ENCODE peak calls at places on chromosome 2, in four cellular contexts. A, R, H and G are unnamed samples.

GRCh38 chr2:147686365-147686764 is 158.5 kb upstream of the ACVR2A start:
- DNase-seq in A (no peak), R (no peak), H (no peak), G (no peak)

GRCh38 chr2:33133436-33133835 is 186.7 kb downstream of the LTBP1 start:
- DNase-seq in A (peak), H (no peak), R (no peak), G (no peak)

GRCh38 chr2:191391171-191391570 is 146.0 kb downstream of the MYO1B start:
- DNase-seq in A (no peak), R (no peak), H (no peak), G (no peak)

GRCh38 chr2:180591947-180592346 is 388.5 kb upstream of the UBE2E3 start:
- DNase-seq in A (no peak), R (no peak), H (no peak), G (no peak)

GRCh38 chr2:238912916-238913875 is 65.3 kb downstream of the TWIST2 start:
- DNase-seq in R (no peak), A (no peak), H (no peak), G (no peak)

GRCh38 chr2:159155315-159155714 is 131.2 kb downstream of the WDSUB1 start:
- DNase-seq in H (no peak), R (no peak), A (no peak), G (peak)

GRCh38 chr2:24866946-24867345 is 53.1 kb downstream of the ADCY3 start:
- DNase-seq in R (no peak), A (no peak), H (no peak), G (no peak)

GRCh38 chr2:175167076-175167791 is 769 bp downstream of the ATF2 start:
- DNase-seq in A (no peak), H (peak), R (no peak), G (peak)

GRCh38 chr2:30653847-30654246 is 153.4 kb downstream of the CAPN13 start:
- DNase-seq in A (peak), R (no peak), H (no peak), G (no peak)

GRCh38 chr2:112724611-112725525 is 4.0 kb downstream of the NT5DC4 start:
- DNase-seq in A (no peak), R (no peak), H (peak), G (no peak)

GRCh38 chr2:236600892-236601291 is 31.3 kb downstream of the ACKR3 start:
- DNase-seq in R (no peak), H (no peak), A (no peak), G (no peak)

GRCh38 chr2:8003462-8004075 is 678.3 kb upstream of the ID2 start:
- DNase-seq in A (peak), R (no peak), H (peak), G (no peak)

GRCh38 chr2:127101048-127101611 is 5.8 kb downstream of the BIN1 start:
- DNase-seq in H (no peak), R (no peak), A (no peak), G (no peak)

GRCh38 chr2:208142925-208143799 is 2.8 kb downstream of the CRYGB start:
- DNase-seq in A (no peak), H (no peak), R (no peak), G (no peak)

GRCh38 chr2:40668435-40668834 is 216.5 kb upstream of the SLC8A1 start:
- DNase-seq in R (no peak), A (peak), H (no peak), G (no peak)

GRCh38 chr2:224973112-224974016 is 68.9 kb downstream of the DOCK10 start:
- DNase-seq in R (no peak), A (no peak), H (no peak), G (no peak)

GRCh38 chr2:11406492-11407381 is 59.2 kb downstream of the E2F6 start:
- DNase-seq in A (peak), H (peak), R (no peak), G (no peak)

GRCh38 chr2:144383571-144383970 is 136.3 kb downstream of the ZEB2 start:
- DNase-seq in H (no peak), R (no peak), A (no peak), G (no peak)

GRCh38 chr2:9258953-9259399 is 52.4 kb downstream of the ASAP2 start:
- DNase-seq in R (no peak), A (no peak), H (no peak), G (no peak)

GRCh38 chr2:83291083-83291482 is 1168.0 kb downstream of the SUCLG1 start:
- DNase-seq in H (no peak), A (no peak), R (no peak), G (no peak)

GRCh38 chr2:225670111-225670974 is 270.8 kb downstream of the NYAP2 start:
- DNase-seq in H (no peak), R (no peak), A (peak), G (no peak)

GRCh38 chr2:73117441-73117840 is 4.7 kb upstream of the RAB11FIP5 start:
- DNase-seq in R (no peak), A (peak), H (no peak), G (no peak)

GRCh38 chr2:28665041-28665704 is 86.5 kb upstream of the PPP1CB start:
- DNase-seq in H (no peak), R (no peak), A (peak), G (no peak)

GRCh38 chr2:171811229-171811628 is 82.8 kb downstream of the SLC25A12 start:
- DNase-seq in A (peak), H (no peak), R (no peak), G (no peak)

GRCh38 chr2:36367497-36368353 is 12.1 kb downstream of the CRIM1 start:
- DNase-seq in R (no peak), A (no peak), H (no peak), G (no peak)

GRCh38 chr2:85307527-85307897 is 20.3 kb downstream of the TGOLN2 start:
- DNase-seq in H (no peak), A (no peak), R (no peak), G (no peak)

GRCh38 chr2:179106342-179107178 is 56.6 kb upstream of the CCDC141 start:
- DNase-seq in A (peak), H (no peak), R (peak), G (no peak)

GRCh38 chr2:10940607-10941006 is 28.9 kb downstream of the KCNF1 start:
- DNase-seq in R (no peak), A (no peak), H (no peak), G (no peak)

GRCh38 chr2:232327089-232328037 is 51.2 kb upstream of the ALPP start:
- DNase-seq in A (peak), R (no peak), H (peak), G (peak)

GRCh38 chr2:167293172-167293781 is 405.0 kb downstream of the XIRP2 start:
- DNase-seq in A (peak), R (no peak), H (no peak), G (no peak)
- TF ChIP-seq CHD1 in A (no peak), R (no peak), H (no peak), G (no peak)

GRCh38 chr2:234025475-234025874 is 25.0 kb upstream of the SPP2 start:
- DNase-seq in R (peak), A (no peak), H (no peak), G (no peak)
- TF ChIP-seq CHD1 in R (no peak), A (no peak), H (no peak), G (no peak)

GRCh38 chr2:169980001-169980400 is 152.7 kb downstream of the UBR3 start:
- DNase-seq in H (no peak), A (no peak), R (no peak), G (no peak)

GRCh38 chr2:169979025-169979424 is 151.8 kb downstream of the UBR3 start:
- DNase-seq in A (peak), H (no peak), R (no peak), G (no peak)

GRCh38 chr2:169977510-169977909 is 150.3 kb downstream of the UBR3 start:
- DNase-seq in H (no peak), A (no peak), R (no peak), G (no peak)

GRCh38 chr2:169976335-169976851 is 149.1 kb downstream of the UBR3 start:
- DNase-seq in A (no peak), H (no peak), R (no peak), G (no peak)

GRCh38 chr2:169978402-169979017 is 151.3 kb downstream of the UBR3 start:
- DNase-seq in A (no peak), H (no peak), R (no peak), G (no peak)
- TF ChIP-seq CHD1 in A (no peak), H (no peak), R (no peak), G (no peak)

GRCh38 chr2:109174214-109174613 is 45.2 kb downstream of the SH3RF3 start:
- DNase-seq in R (no peak), H (no peak), A (no peak), G (no peak)
- TF ChIP-seq CHD1 in R (no peak), H (no peak), A (no peak), G (no peak)

DNA sequence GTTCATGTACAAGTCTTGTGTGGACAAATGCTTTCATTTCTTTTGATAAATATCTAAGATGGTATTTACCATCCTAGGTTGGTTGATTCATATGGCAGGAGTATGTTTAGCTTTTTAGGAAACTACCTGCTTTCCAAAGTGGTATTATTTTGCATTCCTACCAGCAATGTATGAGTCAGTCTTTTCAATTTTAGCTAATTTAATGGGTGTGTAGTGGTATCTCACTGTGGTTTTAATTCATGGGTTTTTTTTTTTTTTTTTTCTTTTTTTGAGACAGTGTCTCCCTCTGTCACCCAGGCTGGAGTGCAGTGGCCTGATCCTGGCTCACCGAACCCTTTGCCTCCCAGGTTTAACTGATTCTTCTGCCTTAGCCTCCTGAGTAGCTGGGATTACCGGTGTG is 4.2 kb downstream of the ZNF512 start:
- DNase-seq in A (no peak), H (no peak), R (no peak), G (no peak)
- TF ChIP-seq CHD1 in A (no peak), H (no peak), R (no peak), G (no peak)

GRCh38 chr2:70214958-70215357 is 24.1 kb upstream of the C2orf42 start:
- DNase-seq in R (no peak), H (no peak), A (peak), G (no peak)
- TF ChIP-seq CHD1 in R (no peak), H (no peak), A (no peak), G (no peak)

DNA sequence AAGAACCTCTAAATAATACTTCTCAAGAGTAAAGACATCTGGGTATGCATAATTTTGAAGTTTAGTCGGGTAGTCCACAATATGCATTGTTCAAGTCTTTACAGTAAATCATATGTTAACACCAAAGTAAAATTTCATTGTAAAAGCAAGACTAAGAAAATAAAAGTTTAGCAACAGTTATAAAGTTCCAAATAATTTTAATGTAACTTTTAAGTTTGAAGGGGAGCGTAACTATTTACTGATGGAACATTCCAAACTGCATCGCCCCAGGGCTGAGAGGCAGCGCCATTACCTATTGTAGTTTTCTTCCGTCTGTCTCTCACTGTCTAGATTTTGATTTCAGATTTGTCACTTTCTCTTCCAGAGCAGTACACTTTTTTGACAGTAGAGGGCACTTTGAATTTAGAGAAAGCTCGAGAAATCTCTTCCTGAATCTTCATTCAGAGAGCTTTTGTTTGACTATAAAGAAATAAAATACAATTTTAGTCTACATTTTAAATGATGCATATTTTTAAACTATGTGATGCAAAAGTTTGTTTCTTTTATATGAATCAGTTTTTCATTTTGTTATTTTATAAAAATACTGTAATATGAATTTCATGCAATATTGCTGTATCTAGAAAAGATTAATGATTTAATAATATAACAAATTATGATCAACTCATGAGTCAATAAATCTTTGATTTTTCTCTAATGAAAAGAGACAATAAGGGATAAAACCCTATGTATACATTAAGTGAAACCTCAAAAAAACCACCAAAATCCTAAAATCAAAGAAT is 389.8 kb downstream of the FIGN start:
- DNase-seq in R (peak), H (peak), A (peak), G (no peak)
- TF ChIP-seq CHD1 in R (no peak), H (no peak), A (no peak), G (no peak)

GRCh38 chr2:39607538-39608211 is 58.0 kb upstream of the TMEM178A start:
- DNase-seq in A (no peak), R (no peak), H (no peak), G (no peak)

GRCh38 chr2:39606585-39606984 is 59.1 kb upstream of the TMEM178A start:
- DNase-seq in H (no peak), R (no peak), A (no peak), G (no peak)

GRCh38 chr2:39604875-39605274 is 60.8 kb upstream of the TMEM178A start:
- DNase-seq in A (no peak), H (no peak), R (no peak), G (no peak)

GRCh38 chr2:39602616-39603015 is 63.1 kb upstream of the TMEM178A start:
- DNase-seq in H (no peak), R (no peak), A (no peak), G (no peak)

GRCh38 chr2:39603436-39603835 is 62.3 kb upstream of the TMEM178A start:
- DNase-seq in H (no peak), A (peak), R (no peak), G (no peak)
- TF ChIP-seq CHD1 in H (no peak), A (no peak), R (no peak), G (no peak)